ENCODE peak calls at places on chromosomes 3 and 15, in ten cellular contexts. C, P, H, B, D, O, Z, M, F and Q are unnamed samples.
A peak's percentile ranks its signal among the peaks of the same experiment; 100 is the strongest.

GRCh38 chr15:69132935-69133861 is 27.2 kb upstream of the GLCE start:
- DNase-seq in Z (no peak), P (peak; percentile 20), B (no peak), M (no peak), O (no peak), D (no peak), H (no peak), C (no peak), F (no peak), Q (no peak)

GRCh38 chr3:50602675-50603191 is 8.8 kb downstream of the CISH start:
- DNase-seq in H (no peak), Z (no peak), D (no peak), P (no peak), F (no peak), M (no peak), C (peak; percentile 53), O (peak; percentile 66), B (no peak), Q (no peak)

GRCh38 chr15:40105517-40106202 is 3.0 kb downstream of the BMF start:
- DNase-seq in O (no peak), F (no peak), D (no peak), P (no peak), M (no peak), B (no peak), C (no peak), H (peak; percentile 54), Z (no peak), Q (no peak)

GRCh38 chr15:63945005-63945788 is 101.1 kb downstream of the DAPK2 start:
- DNase-seq in B (peak; percentile 31), O (peak; percentile 87), F (peak; percentile 79), D (peak; percentile 74), H (peak; percentile 52), Z (peak; percentile 74), C (peak; percentile 73), M (peak; percentile 36), P (peak; percentile 64), Q (peak; percentile 69)

GRCh38 chr3:119677641-119677934 is 382 bp upstream of the COX17 start:
- DNase-seq in O (no peak), B (no peak), D (no peak), M (no peak), Z (no peak), H (no peak), P (no peak), F (no peak), C (no peak), Q (no peak)

GRCh38 chr15:40928975-40929729 is at the start of gene DLL4:
- DNase-seq in B (peak; percentile 30), C (peak; percentile 87), F (peak; percentile 97), M (peak; percentile 41), O (peak; percentile 89), D (peak; percentile 88), P (peak; percentile 73), Z (no peak), H (peak; percentile 45), Q (no peak)

GRCh38 chr3:129552287-129553050 is 9.5 kb downstream of the H1-8 start:
- DNase-seq in M (no peak), O (no peak), H (no peak), P (no peak), B (no peak), Z (no peak), D (peak; percentile 16), F (no peak), C (no peak), Q (no peak)

GRCh38 chr15:60797444-60798040 is 318.6 kb upstream of the ICE2 start:
- DNase-seq in P (no peak), B (no peak), H (no peak), F (no peak), C (no peak), Z (no peak), O (no peak), M (peak; percentile 46), D (no peak), Q (no peak)

GRCh38 chr3:139307072-139307491 is 36.7 kb upstream of the MRPS22 start:
- DNase-seq in C (no peak), H (no peak), M (no peak), F (no peak), P (peak; percentile 11), Z (no peak), O (no peak), B (no peak), D (no peak), Q (no peak)

GRCh38 chr3:88031543-88032148 is 27.2 kb downstream of the CGGBP1 start:
- DNase-seq in Z (no peak), B (peak; percentile 63), O (no peak), F (no peak), C (no peak), H (no peak), D (no peak), P (no peak), M (peak; percentile 46), Q (no peak)

GRCh38 chr3:170057550-170057949 is 19.8 kb downstream of the GPR160 start:
- DNase-seq in F (no peak), C (no peak), D (no peak), P (no peak), H (no peak), B (no peak), Z (no peak), O (peak; percentile 14), M (no peak), Q (no peak)

GRCh38 chr3:170055209-170055608 is 17.4 kb downstream of the GPR160 start:
- DNase-seq in M (peak; percentile 58), B (peak; percentile 26), D (no peak), O (no peak), P (no peak), C (no peak), Z (no peak), F (no peak), H (no peak), Q (no peak)

GRCh38 chr3:170056710-170057454 is 19.1 kb downstream of the GPR160 start:
- DNase-seq in C (no peak), O (no peak), Z (no peak), F (no peak), D (no peak), H (no peak), B (no peak), M (no peak), P (no peak), Q (no peak)

GRCh38 chr3:170052398-170052797 is 14.6 kb downstream of the GPR160 start:
- DNase-seq in D (no peak), M (no peak), C (no peak), P (no peak), H (no peak), O (no peak), B (no peak), Z (no peak), F (no peak), Q (no peak)

DNA sequence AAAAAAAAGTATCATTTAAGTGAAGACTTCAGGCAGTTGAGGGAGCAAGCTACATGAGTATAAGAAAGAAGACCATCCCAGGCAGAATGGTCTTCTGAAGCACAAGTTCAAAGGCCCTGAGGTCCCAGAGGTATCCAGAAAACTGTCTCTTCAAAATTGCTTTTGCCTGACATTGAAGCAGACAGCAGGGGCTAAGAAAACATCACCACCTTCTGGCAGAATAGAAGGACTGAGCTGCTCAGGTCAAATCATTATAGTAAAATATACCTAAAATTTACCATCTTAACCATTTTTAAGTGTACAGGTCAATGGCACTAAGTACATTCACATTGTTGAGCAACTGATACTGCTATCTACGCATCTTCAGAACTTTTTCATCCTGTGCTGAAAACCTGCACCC is 16.4 kb downstream of the GPR160 start:
- DNase-seq in P (peak; percentile 23), F (no peak), H (no peak), B (no peak), D (no peak), C (no peak), M (no peak), O (no peak), Z (no peak), Q (no peak)
- TF ChIP-seq CTCF in P (peak; percentile 32), F (no peak), H (no peak), B (peak; percentile 29), D (no peak), C (no peak), M (peak; percentile 45), O (no peak), Z (no peak), Q (peak; percentile 41)

GRCh38 chr15:25777047-25777446 is 86.1 kb downstream of the ATP10A start:
- DNase-seq in P (no peak), M (no peak), O (no peak), D (no peak), H (no peak), C (no peak), Z (no peak), F (no peak), B (no peak), Q (no peak)

GRCh38 chr15:25773248-25773647 is 89.9 kb downstream of the ATP10A start:
- DNase-seq in H (no peak), Z (no peak), M (no peak), P (no peak), B (no peak), C (no peak), O (no peak), D (no peak), F (no peak), Q (no peak)

GRCh38 chr15:25774871-25775270 is 88.3 kb downstream of the ATP10A start:
- DNase-seq in Z (no peak), B (no peak), C (no peak), D (no peak), H (no peak), M (no peak), F (no peak), O (no peak), P (no peak), Q (no peak)

GRCh38 chr15:25775317-25775912 is 87.7 kb downstream of the ATP10A start:
- DNase-seq in F (no peak), O (no peak), P (peak; percentile 88), B (peak; percentile 80), Z (no peak), C (peak; percentile 55), H (no peak), M (peak; percentile 79), D (peak; percentile 65), Q (no peak)

GRCh38 chr15:25776071-25776740 is 86.9 kb downstream of the ATP10A start:
- DNase-seq in M (no peak), Z (no peak), F (no peak), H (no peak), C (no peak), P (no peak), D (no peak), B (no peak), O (peak; percentile 16), Q (no peak)
- TF ChIP-seq CTCF in M (no peak), Z (no peak), F (no peak), H (no peak), C (no peak), P (no peak), D (no peak), B (no peak), O (no peak), Q (no peak)

GRCh38 chr15:94351121-94351520 is 119.8 kb downstream of the MCTP2 start:
- DNase-seq in P (no peak), C (no peak), M (no peak), F (no peak), D (no peak), Z (no peak), O (no peak), H (no peak), B (no peak), Q (no peak)
- TF ChIP-seq CTCF in P (no peak), C (no peak), M (no peak), F (no peak), D (no peak), Z (no peak), O (no peak), H (no peak), B (no peak), Q (no peak)

DNA sequence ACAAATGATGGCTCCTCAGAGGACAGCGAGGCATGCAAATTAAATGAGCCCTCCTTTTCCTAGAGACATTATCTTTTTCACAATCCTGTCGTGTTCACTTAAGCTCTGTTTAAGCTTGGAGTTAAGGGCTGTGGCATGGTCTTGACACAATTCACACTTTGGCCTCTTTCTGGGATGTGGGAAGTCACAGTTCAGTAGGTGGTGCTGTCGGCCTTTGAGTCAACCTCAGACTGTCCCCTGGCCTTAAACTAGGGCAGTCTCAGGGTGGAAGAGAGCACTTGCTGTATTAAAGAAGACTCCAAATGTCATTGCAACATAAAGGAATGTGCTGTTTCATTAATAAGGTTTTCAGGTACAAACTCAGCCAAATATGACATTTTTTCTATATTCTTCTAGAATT is 351.0 kb downstream of the MCTP2 start:
- DNase-seq in C (no peak), F (peak; percentile 62), Z (peak; percentile 70), H (no peak), M (no peak), D (peak; percentile 33), B (no peak), O (peak; percentile 20), P (peak; percentile 29), Q (no peak)
- TF ChIP-seq CTCF in C (no peak), F (no peak), Z (no peak), H (no peak), M (no peak), D (peak; percentile 24), B (no peak), O (no peak), P (no peak), Q (no peak)